ENCODE peak calls at places on chromosomes 1 and 21, in nine cellular contexts. W, D, X, S, A, R, N, Z and U are unnamed samples.

GRCh38 chr1:231093158-231093922 is 53.3 kb upstream of the FAM89A start:
- DNase-seq in X (no peak), S (peak), Z (peak), A (no peak), W (no peak), R (no peak), N (no peak), D (no peak), U (no peak)

GRCh38 chr1:83583351-83584014 is 415.4 kb downstream of the TTLL7 start:
- DNase-seq in W (no peak), S (no peak), X (peak), N (no peak), R (no peak), D (no peak), Z (peak), A (no peak), U (no peak)

GRCh38 chr1:95384570-95384969 is 150.6 kb downstream of the RWDD3 start:
- DNase-seq in N (no peak), R (no peak), A (peak), Z (peak), D (no peak), S (no peak), X (peak), W (peak), U (peak)

GRCh38 chr21:40788635-40789034 is 58.3 kb downstream of the DSCAM start:
- DNase-seq in N (no peak), R (no peak), S (no peak), Z (no peak), D (no peak), X (no peak), W (no peak), A (no peak), U (no peak)

GRCh38 chr1:48777219-48777895 is 666 bp upstream of the BEND5 start:
- DNase-seq in D (no peak), R (no peak), A (no peak), S (no peak), W (no peak), Z (peak), X (no peak), N (no peak), U (no peak)

GRCh38 chr21:27741736-27742135 is 774.8 kb upstream of the ADAMTS5 start:
- DNase-seq in D (no peak), Z (peak), W (no peak), A (no peak), S (no peak), R (no peak), X (peak), N (no peak), U (no peak)

GRCh38 chr1:71054281-71054731 is 6.7 kb upstream of the PTGER3 start:
- DNase-seq in S (no peak), Z (no peak), D (peak), R (no peak), X (no peak), N (no peak), A (no peak), W (no peak), U (no peak)

GRCh38 chr1:1891349-1892078 is 627 bp upstream of the GNB1 start:
- DNase-seq in X (peak), W (peak), D (no peak), A (peak), R (peak), S (no peak), N (peak), Z (peak), U (no peak)

GRCh38 chr1:172790245-172790644 is 131.3 kb downstream of the FASLG start:
- DNase-seq in A (no peak), X (no peak), Z (no peak), D (no peak), W (no peak), S (no peak), R (no peak), N (no peak), U (no peak)

GRCh38 chr1:226548281-226549093 is at the start of gene STUM:
- DNase-seq in Z (peak), A (no peak), D (no peak), X (no peak), W (peak), S (no peak), N (no peak), R (no peak), U (no peak)

GRCh38 chr1:203702130-203702577 is 62.8 kb upstream of the LAX1 start:
- DNase-seq in X (peak), S (peak), D (no peak), W (peak), Z (peak), R (peak), N (peak), A (peak), U (no peak)

GRCh38 chr1:14682941-14683340 is 84.5 kb downstream of the KAZN start:
- DNase-seq in A (no peak), S (no peak), R (no peak), X (no peak), N (no peak), W (no peak), D (no peak), Z (no peak), U (no peak)

GRCh38 chr1:18197299-18197698 is 89.7 kb downstream of the IGSF21 start:
- DNase-seq in D (no peak), N (no peak), X (no peak), R (no peak), A (no peak), Z (peak), S (no peak), W (no peak), U (no peak)

GRCh38 chr1:1299686-1300351 is 7.9 kb downstream of the ACAP3 start:
- DNase-seq in N (no peak), X (no peak), A (no peak), R (no peak), Z (no peak), W (no peak), D (no peak), S (no peak), U (no peak)

GRCh38 chr1:77347646-77348045 is 65.8 kb downstream of the AK5 start:
- DNase-seq in D (no peak), S (no peak), R (no peak), N (no peak), A (no peak), X (peak), W (peak), Z (peak), U (no peak)

GRCh38 chr1:56068210-56068609 is 511.2 kb downstream of the PLPP3 start:
- DNase-seq in S (no peak), A (no peak), R (no peak), N (no peak), D (no peak), Z (no peak), W (no peak), X (no peak), U (no peak)

GRCh38 chr1:12811409-12811784 is 19.8 kb downstream of the PRAMEF11 start:
- DNase-seq in R (no peak), S (no peak), A (no peak), N (no peak), D (no peak), W (no peak), X (no peak), Z (peak), U (no peak)

GRCh38 chr1:150577557-150578277 is 1.7 kb downstream of the MCL1 start:
- DNase-seq in S (no peak), W (no peak), R (no peak), X (peak), A (no peak), N (no peak), Z (peak), D (no peak), U (no peak)

GRCh38 chr1:211708006-211708405 is 32.6 kb upstream of the NEK2 start:
- DNase-seq in W (no peak), X (no peak), Z (no peak), S (no peak), A (no peak), N (no peak), D (no peak), R (no peak), U (no peak)

GRCh38 chr21:32410291-32410690 is 2.2 kb upstream of the EVA1C start:
- DNase-seq in Z (no peak), W (no peak), A (no peak), X (no peak), N (no peak), S (no peak), D (no peak), R (no peak), U (no peak)

GRCh38 chr1:111515291-111516007 is 12.0 kb upstream of the ADORA3 start:
- DNase-seq in N (no peak), A (no peak), S (peak), R (no peak), W (peak), D (no peak), Z (peak), X (peak), U (no peak)

GRCh38 chr21:31554511-31555022 is 104.9 kb upstream of the SOD1 start:
- DNase-seq in N (no peak), A (no peak), Z (peak), R (no peak), W (peak), D (no peak), S (no peak), X (peak), U (no peak)

GRCh38 chr1:94971491-94971924 is 44.6 kb upstream of the CNN3 start:
- DNase-seq in X (peak), R (no peak), W (no peak), D (no peak), S (no peak), N (no peak), A (no peak), Z (peak), U (no peak)

GRCh38 chr1:94079056-94079990 is 41.6 kb downstream of the ABCA4 start:
- DNase-seq in S (no peak), A (no peak), Z (no peak), X (no peak), R (no peak), D (no peak), W (no peak), N (no peak), U (no peak)

GRCh38 chr1:56709269-56709880 is 64.3 kb downstream of the PRKAA2 start:
- DNase-seq in D (no peak), Z (peak), W (no peak), S (no peak), X (peak), A (no peak), R (peak), N (no peak), U (no peak)

GRCh38 chr1:39104158-39105060 is 78.3 kb downstream of the NDUFS5 start:
- DNase-seq in X (peak), Z (peak), N (no peak), D (peak), S (no peak), A (no peak), W (no peak), R (no peak), U (peak)

GRCh38 chr1:243786546-243786945 is 63.5 kb downstream of the AKT3 start:
- DNase-seq in W (no peak), X (no peak), S (no peak), N (no peak), A (no peak), Z (no peak), D (no peak), R (no peak), U (no peak)

GRCh38 chr1:35539824-35540261 is 17.4 kb downstream of the KIAA0319L start:
- DNase-seq in Z (peak), W (no peak), X (peak), D (no peak), A (no peak), N (no peak), R (no peak), S (no peak), U (no peak)

GRCh38 chr1:1374068-1374860 is 743 bp downstream of the AURKAIP1 start:
- DNase-seq in D (no peak), Z (peak), W (peak), A (no peak), X (no peak), R (no peak), S (no peak), N (no peak), U (peak)

GRCh38 chr1:12547586-12548225 is 70.3 kb downstream of the DHRS3 start:
- DNase-seq in D (no peak), W (no peak), Z (no peak), A (no peak), R (no peak), N (no peak), S (no peak), X (no peak), U (no peak)

GRCh38 chr1:6287431-6287886 is 26.6 kb upstream of the GPR153 start:
- DNase-seq in W (no peak), S (no peak), Z (no peak), X (no peak), N (no peak), R (no peak), A (no peak), D (no peak), U (no peak)

GRCh38 chr1:48019714-48020315 is 22.6 kb upstream of the TRABD2B start:
- DNase-seq in S (no peak), W (no peak), N (no peak), X (no peak), A (no peak), D (no peak), Z (peak), R (no peak), U (no peak)

GRCh38 chr1:22344851-22345560 is 106.6 kb upstream of the ZBTB40 start:
- DNase-seq in X (no peak), N (no peak), S (no peak), R (no peak), W (no peak), A (no peak), D (no peak), Z (no peak), U (no peak)

GRCh38 chr1:16612332-16613172 is 812 bp downstream of the NBPF1 start:
- DNase-seq in X (peak), W (peak), N (no peak), S (peak), R (peak), D (peak), A (no peak), Z (peak), U (peak)

GRCh38 chr1:33094971-33095604 is 14.1 kb downstream of the AZIN2 start:
- DNase-seq in D (no peak), N (no peak), R (peak), A (no peak), X (peak), S (peak), Z (peak), W (peak), U (peak)

GRCh38 chr1:155079487-155080249 is 1.0 kb downstream of the EFNA3 start:
- DNase-seq in S (no peak), W (no peak), Z (no peak), D (no peak), N (no peak), X (no peak), A (no peak), R (no peak), U (no peak)

GRCh38 chr1:209490013-209490412 is 93.5 kb upstream of the CAMK1G start:
- DNase-seq in D (no peak), S (no peak), A (no peak), R (no peak), W (no peak), X (peak), Z (peak), N (no peak), U (no peak)

GRCh38 chr1:33120436-33121231 is 39.7 kb downstream of the AZIN2 start:
- DNase-seq in D (no peak), Z (no peak), S (no peak), R (no peak), W (no peak), A (no peak), N (no peak), X (peak), U (peak)

GRCh38 chr21:29155118-29155932 is 24.9 kb downstream of the MAP3K7CL start:
- DNase-seq in N (no peak), Z (peak), D (no peak), S (no peak), X (peak), A (no peak), W (no peak), R (peak), U (no peak)

GRCh38 chr1:176888471-176889032 is 276.0 kb downstream of the ASTN1 start:
- DNase-seq in R (no peak), D (no peak), Z (no peak), X (no peak), N (no peak), W (no peak), S (no peak), A (no peak), U (no peak)